ENCODE peak calls at places on chromosomes 7 and 10, in seven cellular contexts. One of them, this sample, is unnamed.

GRCh38 chr7:157927313-157927925 is 590.6 kb downstream of the DNAJB6 start:
- DNase-seq in cerebellum: no peak
- DNase-seq in kidney: peak
- DNase-seq in tibial nerve: no peak
- DNase-seq in activated effector memory CD4-positive, alpha-beta T cell treated with anti-CD3 and anti-CD28 coated beads, Interleukin-2, amount 50 U/mL, for 16 hours: no peak
- DNase-seq in retina: no peak
- DNase-seq in dorsolateral prefrontal cortex: no peak
- DNase-seq in this sample: no peak

GRCh38 chr10:34726862-34727261 is 88.2 kb downstream of the PARD3 start:
- DNase-seq in cerebellum: no peak
- DNase-seq in kidney: no peak
- DNase-seq in tibial nerve: no peak
- DNase-seq in activated effector memory CD4-positive, alpha-beta T cell treated with anti-CD3 and anti-CD28 coated beads, Interleukin-2, amount 50 U/mL, for 16 hours: no peak
- DNase-seq in retina: no peak
- DNase-seq in dorsolateral prefrontal cortex: no peak
- DNase-seq in this sample: no peak

GRCh38 chr10:133019651-133020050 is 68.1 kb upstream of the ADGRA1 start:
- DNase-seq in cerebellum: no peak
- DNase-seq in kidney: peak
- DNase-seq in tibial nerve: no peak
- DNase-seq in activated effector memory CD4-positive, alpha-beta T cell treated with anti-CD3 and anti-CD28 coated beads, Interleukin-2, amount 50 U/mL, for 16 hours: no peak
- DNase-seq in retina: no peak
- DNase-seq in dorsolateral prefrontal cortex: no peak
- DNase-seq in this sample: no peak

GRCh38 chr7:46281071-46281470 is 360.0 kb upstream of the IGFBP3 start:
- DNase-seq in cerebellum: no peak
- DNase-seq in kidney: no peak
- DNase-seq in tibial nerve: no peak
- DNase-seq in activated effector memory CD4-positive, alpha-beta T cell treated with anti-CD3 and anti-CD28 coated beads, Interleukin-2, amount 50 U/mL, for 16 hours: no peak
- DNase-seq in retina: no peak
- DNase-seq in dorsolateral prefrontal cortex: no peak
- DNase-seq in this sample: no peak

GRCh38 chr10:97332586-97333350 is 1.8 kb downstream of the FRAT2 start:
- DNase-seq in cerebellum: peak
- DNase-seq in kidney: peak
- DNase-seq in tibial nerve: peak
- DNase-seq in activated effector memory CD4-positive, alpha-beta T cell treated with anti-CD3 and anti-CD28 coated beads, Interleukin-2, amount 50 U/mL, for 16 hours: no peak
- DNase-seq in retina: peak
- DNase-seq in dorsolateral prefrontal cortex: peak
- DNase-seq in this sample: peak

GRCh38 chr7:32062150-32062549 is 8.1 kb downstream of the PDE1C start:
- DNase-seq in cerebellum: no peak
- DNase-seq in kidney: no peak
- DNase-seq in tibial nerve: peak
- DNase-seq in activated effector memory CD4-positive, alpha-beta T cell treated with anti-CD3 and anti-CD28 coated beads, Interleukin-2, amount 50 U/mL, for 16 hours: no peak
- DNase-seq in retina: no peak
- DNase-seq in dorsolateral prefrontal cortex: no peak
- DNase-seq in this sample: peak

GRCh38 chr10:17872191-17873091 is 63.3 kb downstream of the MRC1 start:
- DNase-seq in cerebellum: peak
- DNase-seq in kidney: no peak
- DNase-seq in tibial nerve: no peak
- DNase-seq in activated effector memory CD4-positive, alpha-beta T cell treated with anti-CD3 and anti-CD28 coated beads, Interleukin-2, amount 50 U/mL, for 16 hours: no peak
- DNase-seq in retina: no peak
- DNase-seq in dorsolateral prefrontal cortex: no peak
- DNase-seq in this sample: no peak

GRCh38 chr7:116195451-116195850 is 14.9 kb upstream of the TES start:
- DNase-seq in cerebellum: no peak
- DNase-seq in kidney: no peak
- DNase-seq in tibial nerve: no peak
- DNase-seq in activated effector memory CD4-positive, alpha-beta T cell treated with anti-CD3 and anti-CD28 coated beads, Interleukin-2, amount 50 U/mL, for 16 hours: no peak
- DNase-seq in retina: no peak
- DNase-seq in dorsolateral prefrontal cortex: no peak
- DNase-seq in this sample: no peak

GRCh38 chr7:111029574-111030357 is 61.2 kb upstream of the LRRN3 start:
- DNase-seq in cerebellum: no peak
- DNase-seq in kidney: no peak
- DNase-seq in tibial nerve: peak
- DNase-seq in activated effector memory CD4-positive, alpha-beta T cell treated with anti-CD3 and anti-CD28 coated beads, Interleukin-2, amount 50 U/mL, for 16 hours: no peak
- DNase-seq in retina: no peak
- DNase-seq in dorsolateral prefrontal cortex: no peak
- DNase-seq in this sample: no peak

GRCh38 chr7:51376420-51377092 is 59.9 kb upstream of the COBL start:
- DNase-seq in cerebellum: no peak
- DNase-seq in kidney: no peak
- DNase-seq in tibial nerve: no peak
- DNase-seq in activated effector memory CD4-positive, alpha-beta T cell treated with anti-CD3 and anti-CD28 coated beads, Interleukin-2, amount 50 U/mL, for 16 hours: no peak
- DNase-seq in retina: no peak
- DNase-seq in dorsolateral prefrontal cortex: no peak
- DNase-seq in this sample: no peak

GRCh38 chr10:63206997-63207952 is 74.1 kb downstream of the NRBF2 start:
- DNase-seq in cerebellum: peak
- DNase-seq in kidney: no peak
- DNase-seq in tibial nerve: peak
- DNase-seq in activated effector memory CD4-positive, alpha-beta T cell treated with anti-CD3 and anti-CD28 coated beads, Interleukin-2, amount 50 U/mL, for 16 hours: no peak
- DNase-seq in retina: no peak
- DNase-seq in dorsolateral prefrontal cortex: no peak
- DNase-seq in this sample: peak

GRCh38 chr7:145850636-145851035 is 266.0 kb upstream of the CNTNAP2 start:
- DNase-seq in cerebellum: no peak
- DNase-seq in kidney: no peak
- DNase-seq in tibial nerve: no peak
- DNase-seq in activated effector memory CD4-positive, alpha-beta T cell treated with anti-CD3 and anti-CD28 coated beads, Interleukin-2, amount 50 U/mL, for 16 hours: no peak
- DNase-seq in retina: no peak
- DNase-seq in dorsolateral prefrontal cortex: no peak
- DNase-seq in this sample: no peak

GRCh38 chr10:102368072-102368471 is 27.4 kb upstream of the NFKB2 start:
- DNase-seq in cerebellum: no peak
- DNase-seq in kidney: no peak
- DNase-seq in tibial nerve: no peak
- DNase-seq in activated effector memory CD4-positive, alpha-beta T cell treated with anti-CD3 and anti-CD28 coated beads, Interleukin-2, amount 50 U/mL, for 16 hours: no peak
- DNase-seq in retina: no peak
- DNase-seq in dorsolateral prefrontal cortex: no peak
- DNase-seq in this sample: peak

GRCh38 chr10:130500251-130501000 is 364.2 kb downstream of the GLRX3 start:
- DNase-seq in cerebellum: no peak
- DNase-seq in kidney: no peak
- DNase-seq in tibial nerve: no peak
- DNase-seq in activated effector memory CD4-positive, alpha-beta T cell treated with anti-CD3 and anti-CD28 coated beads, Interleukin-2, amount 50 U/mL, for 16 hours: peak
- DNase-seq in retina: no peak
- DNase-seq in dorsolateral prefrontal cortex: no peak
- DNase-seq in this sample: no peak

This sample was measured in mucosa of gallbladder.